ENCODE peak calls at places on chromosomes 13 and 19, in four cellular contexts. N, L, Q and W are unnamed samples.

GRCh38 chr19:18788782-18789421 is 2.2 kb downstream of the COMP start:
- DNase-seq in N (no peak), Q (no peak), L (no peak), W (no peak)

GRCh38 chr13:114025432-114026127 is 51.7 kb upstream of the C13orf46 start:
- DNase-seq in N (peak), Q (no peak), L (no peak), W (no peak)

GRCh38 chr19:35013820-35014754 is 14.0 kb downstream of the GRAMD1A start:
- DNase-seq in Q (no peak), N (no peak), L (peak), W (peak)

GRCh38 chr19:4229179-4229931 is at the start of gene EBI3:
- DNase-seq in L (peak), N (no peak), Q (peak), W (no peak)

GRCh38 chr19:19269952-19270694 is 3.0 kb downstream of the TM6SF2 start:
- DNase-seq in N (no peak), L (no peak), Q (no peak), W (no peak)

GRCh38 chr13:103436057-103436654 is 369.9 kb upstream of the SLC10A2 start:
- DNase-seq in N (no peak), L (no peak), Q (no peak), W (no peak)

GRCh38 chr13:103810026-103810425 is 743.8 kb upstream of the SLC10A2 start:
- DNase-seq in L (no peak), Q (no peak), N (no peak), W (no peak)

GRCh38 chr19:45468159-45468651 is 409 bp downstream of the FOSB start:
- DNase-seq in N (no peak), L (peak), Q (no peak), W (no peak)

GRCh38 chr19:12884926-12885748 is 1.9 kb downstream of the KLF1 start:
- DNase-seq in L (peak), Q (no peak), N (peak), W (peak)

GRCh38 chr13:113220877-113221276 is 11.5 kb downstream of the CUL4A start:
- DNase-seq in N (no peak), Q (no peak), L (peak), W (no peak)

GRCh38 chr13:34545461-34545860 is 396.6 kb upstream of the NBEA start:
- DNase-seq in L (no peak), N (no peak), Q (no peak), W (no peak)